ENCODE peak calls at places on chromosome 13, in seven cellular contexts. X, J, Y, S, Q, K and A are unnamed samples.

GRCh38 chr13:64457976-64458375 is 2772.2 kb downstream of the PCDH9 start:
- DNase-seq in X (no peak), J (no peak), Y (no peak), S (no peak), Q (peak; percentile 38), K (no peak), A (no peak)

GRCh38 chr13:31908696-31909386 is 122.7 kb upstream of the FRY start:
- DNase-seq in X (peak; percentile 39), J (no peak), Y (no peak), S (no peak), Q (no peak), K (no peak), A (no peak)

GRCh38 chr13:62663767-62664166 is 1248.1 kb upstream of the PCDH20 start:
- DNase-seq in X (peak; percentile 17), J (no peak), Y (peak; percentile 16), S (no peak), Q (peak; percentile 13), K (no peak), A (no peak)

GRCh38 chr13:23020246-23020843 is 160.4 kb upstream of the SGCG start:
- DNase-seq in X (peak; percentile 85), J (peak; percentile 66), Y (peak; percentile 76), S (peak; percentile 5), Q (peak; percentile 57), K (no peak), A (no peak)

GRCh38 chr13:82993417-82993816 is 888.9 kb downstream of the SLITRK1 start:
- DNase-seq in X (peak; percentile 3), J (peak; percentile 2), Y (peak; percentile 4), S (no peak), Q (no peak), K (no peak), A (no peak)

GRCh38 chr13:51861728-51862300 is at the start of gene CCDC70:
- DNase-seq in X (no peak), J (peak; percentile 72), Y (no peak), S (peak; percentile 37), Q (peak; percentile 39), K (no peak), A (no peak)

GRCh38 chr13:107210216-107211010 is 642.5 kb upstream of the ARGLU1 start:
- DNase-seq in X (no peak), J (no peak), Y (no peak), S (no peak), Q (peak; percentile 20), K (no peak), A (no peak)

GRCh38 chr13:112342841-112343361 is 33.3 kb upstream of the SPACA7 start:
- DNase-seq in X (no peak), J (no peak), Y (no peak), S (no peak), Q (no peak), K (no peak), A (no peak)

GRCh38 chr13:31115616-31116015 is 46.1 kb downstream of the HSPH1 start:
- DNase-seq in X (peak; percentile 46), J (no peak), Y (no peak), S (no peak), Q (no peak), K (no peak), A (no peak)

GRCh38 chr13:32976046-32976781 is 40.0 kb upstream of the KL start:
- DNase-seq in X (no peak), J (no peak), Y (no peak), S (no peak), Q (no peak), K (no peak), A (no peak)

GRCh38 chr13:38664920-38665319 is 22.0 kb upstream of the FREM2 start:
- DNase-seq in X (no peak), J (no peak), Y (no peak), S (no peak), Q (no peak), K (no peak), A (no peak)

DNA sequence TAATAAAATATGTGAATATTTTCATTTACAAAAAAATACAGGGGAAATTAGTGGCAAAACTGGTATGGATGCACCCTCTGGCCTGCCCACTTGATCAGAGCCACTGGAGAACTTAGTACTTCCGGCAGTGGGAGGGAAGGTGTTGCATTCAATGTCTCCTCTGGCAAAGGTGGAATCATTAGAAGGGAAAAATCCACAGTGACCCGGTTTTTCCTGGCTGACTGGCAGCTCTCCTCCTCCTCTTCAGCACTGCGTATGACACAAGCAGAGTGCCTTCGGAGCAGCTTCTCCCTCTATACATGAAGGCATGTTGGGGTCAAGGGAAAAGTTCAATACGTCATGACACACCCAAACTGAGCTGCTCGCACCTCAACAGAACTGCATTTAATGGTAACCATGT is 102.0 kb upstream of the SLC15A1 start:
- DNase-seq in X (no peak), J (no peak), Y (no peak), S (no peak), Q (no peak), K (no peak), A (no peak)
- H3K27ac ChIP-seq in X (no peak overlapping the region), J (no peak overlapping the region), Y (no peak overlapping the region), S (no peak overlapping the region), Q (no peak overlapping the region), K (no peak overlapping the region), A (no peak overlapping the region)

GRCh38 chr13:44629465-44630183 is 53.5 kb upstream of the TSC22D1 start:
- DNase-seq in X (no peak), J (peak; percentile 6), Y (no peak), S (no peak), Q (peak; percentile 74), K (no peak), A (no peak)
- H3K27ac ChIP-seq in X (no peak overlapping the region), J (no peak overlapping the region), Y (no peak overlapping the region), S (no peak overlapping the region), Q (peak overlapping the region; percentile 96), K (no peak overlapping the region), A (no peak overlapping the region)

DNA sequence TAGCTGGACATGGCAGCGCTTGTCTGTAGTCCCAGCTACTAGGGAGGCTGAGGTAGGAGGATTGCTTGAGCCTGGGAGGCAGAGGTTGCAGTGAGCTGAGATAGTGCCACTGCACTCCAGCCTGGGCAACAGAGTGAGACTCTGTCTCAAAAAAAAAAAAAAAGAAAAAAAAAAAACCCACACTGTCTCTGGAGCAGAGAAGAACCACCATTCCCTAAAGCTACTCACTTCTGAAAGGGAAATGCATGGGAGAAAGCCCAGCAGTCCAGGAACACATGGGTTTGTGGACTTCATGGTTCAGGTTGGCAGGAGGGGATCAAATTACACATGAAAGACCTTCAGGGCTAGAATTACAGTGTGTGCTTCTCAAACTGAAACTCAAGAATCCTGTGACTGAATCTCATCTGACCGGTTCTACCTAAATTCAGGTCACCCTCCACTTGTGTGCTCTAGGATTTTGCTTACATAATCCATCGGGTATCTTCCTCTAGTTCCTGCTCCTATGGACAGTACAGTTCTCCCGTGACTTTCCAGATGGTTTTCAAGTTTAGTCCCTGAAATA is 30.2 kb upstream of the CPB2 start:
- DNase-seq in X (peak; percentile 77), J (peak; percentile 92), Y (peak; percentile 18), S (no peak), Q (peak; percentile 2), K (no peak), A (no peak)
- H3K27ac ChIP-seq in X (no peak overlapping the region), J (peak overlapping the region; percentile 68), Y (no peak overlapping the region), S (no peak overlapping the region), Q (no peak overlapping the region), K (no peak overlapping the region), A (peak overlapping the region; percentile 18)

GRCh38 chr13:113901642-113902041 is 37.8 kb upstream of the GAS6 start:
- DNase-seq in X (no peak), J (no peak), Y (no peak), S (no peak), Q (no peak), K (no peak), A (no peak)
- H3K27ac ChIP-seq in X (no peak overlapping the region), J (no peak overlapping the region), Y (no peak overlapping the region), S (peak overlapping the region; percentile 22), Q (peak overlapping the region; percentile 77), K (no peak overlapping the region), A (no peak overlapping the region)

DNA sequence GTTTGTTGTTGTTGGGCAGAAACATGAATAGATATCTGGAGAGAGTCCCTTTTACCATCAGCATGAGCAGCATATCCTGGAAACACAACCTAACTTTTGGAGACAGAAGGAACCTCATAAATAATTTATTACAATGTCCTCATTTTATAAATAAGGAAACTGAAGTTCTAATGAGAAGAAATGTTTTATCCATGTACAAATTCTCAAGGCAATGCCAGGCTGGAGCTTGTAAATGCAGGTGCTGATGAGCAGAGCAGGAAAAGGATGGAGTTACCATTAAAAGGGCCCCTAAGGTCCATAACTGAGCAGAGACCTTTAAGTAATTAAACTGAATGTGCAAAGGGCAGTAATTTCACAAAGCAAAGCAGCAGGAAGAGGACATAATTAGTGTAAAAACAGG is 17.3 kb downstream of the LCP1 start:
- DNase-seq in X (no peak), J (no peak), Y (no peak), S (no peak), Q (no peak), K (no peak), A (no peak)
- H3K27ac ChIP-seq in X (no peak overlapping the region), J (no peak overlapping the region), Y (no peak overlapping the region), S (no peak overlapping the region), Q (no peak overlapping the region), K (no peak overlapping the region), A (no peak overlapping the region)

GRCh38 chr13:72990883-72991282 is 67.9 kb upstream of the KLF5 start:
- DNase-seq in X (no peak), J (no peak), Y (no peak), S (no peak), Q (peak; percentile 2), K (no peak), A (no peak)
- H3K27ac ChIP-seq in X (no peak overlapping the region), J (no peak overlapping the region), Y (no peak overlapping the region), S (no peak overlapping the region), Q (no peak overlapping the region), K (no peak overlapping the region), A (no peak overlapping the region)

GRCh38 chr13:20487927-20488326 is 37.7 kb downstream of the CRYL1 start:
- DNase-seq in X (no peak), J (no peak), Y (no peak), S (no peak), Q (no peak), K (no peak), A (no peak)
- H3K27ac ChIP-seq in X (no peak overlapping the region), J (no peak overlapping the region), Y (no peak overlapping the region), S (no peak overlapping the region), Q (no peak overlapping the region), K (peak overlapping the region; percentile 40), A (no peak overlapping the region)

GRCh38 chr13:98979012-98979411 is 1.1 kb upstream of the DOCK9 start:
- DNase-seq in X (no peak), J (no peak), Y (no peak), S (no peak), Q (no peak), K (no peak), A (no peak)

GRCh38 chr13:98976338-98976737 is 1.5 kb downstream of the DOCK9 start:
- DNase-seq in X (no peak), J (no peak), Y (no peak), S (peak; percentile 62), Q (peak; percentile 53), K (no peak), A (no peak)

GRCh38 chr13:98976941-98977340 is 923 bp downstream of the DOCK9 start:
- DNase-seq in X (no peak), J (no peak), Y (no peak), S (peak; percentile 75), Q (peak; percentile 12), K (no peak), A (no peak)

GRCh38 chr13:98978280-98978679 is 416 bp upstream of the DOCK9 start:
- DNase-seq in X (no peak), J (peak; percentile 69), Y (no peak), S (peak; percentile 91), Q (peak; percentile 90), K (no peak), A (no peak)

GRCh38 chr13:98977568-98978270 is at the start of gene DOCK9:
- DNase-seq in X (peak; percentile 57), J (peak; percentile 25), Y (peak; percentile 67), S (peak; percentile 95), Q (peak; percentile 65), K (peak; percentile 77), A (peak; percentile 57)
- H3K27ac ChIP-seq in X (no peak within 1 kb of the TSS), J (peak within 1 kb of the TSS; percentile 71), Y (peak within 1 kb of the TSS; percentile 10), S (peak within 1 kb of the TSS; percentile 31), Q (no peak within 1 kb of the TSS), K (peak within 1 kb of the TSS; percentile 92), A (peak within 1 kb of the TSS; percentile 72)

GRCh38 chr13:48531416-48532145 is 1.3 kb downstream of the RCBTB2 start:
- DNase-seq in X (peak; percentile 27), J (no peak), Y (peak; percentile 11), S (no peak), Q (no peak), K (no peak), A (no peak)
- H3K27ac ChIP-seq in X (no peak overlapping the region), J (no peak overlapping the region), Y (no peak overlapping the region), S (peak overlapping the region; percentile 91), Q (peak overlapping the region; percentile 91), K (peak overlapping the region; percentile 98), A (peak overlapping the region; percentile 95)